ENCODE peak calls at places on chromosomes 16 and 17, in seven cellular contexts. N, P, U, K, I, F and S are unnamed samples.

GRCh38 chr17:36647598-36647997 is 46.2 kb downstream of the MRM1 start:
- DNase-seq in N (peak), P (no peak), U (no peak), K (no peak), I (no peak), F (no peak), S (no peak)

GRCh38 chr16:66741131-66741900 is 10.1 kb downstream of the DYNC1LI2 start:
- DNase-seq in N (no peak), P (no peak), U (no peak), K (peak), I (peak), F (peak), S (no peak)

GRCh38 chr16:85453179-85453678 is 159.9 kb upstream of the GSE1 start:
- DNase-seq in N (no peak), P (no peak), U (no peak), K (no peak), I (no peak), F (no peak), S (no peak)

GRCh38 chr17:78252111-78252634 is 20.7 kb downstream of the TMEM235 start:
- DNase-seq in N (no peak), P (peak), U (peak), K (no peak), I (no peak), F (no peak), S (peak)

GRCh38 chr17:58513913-58514794 is at the start of gene MTMR4:
- DNase-seq in N (peak), P (peak), U (peak), K (peak), I (peak), F (peak), S (peak)

GRCh38 chr16:89689142-89689541 is 2.7 kb downstream of the CDK10 start:
- DNase-seq in N (no peak), P (no peak), U (no peak), K (no peak), I (no peak), F (no peak), S (no peak)

GRCh38 chr16:82524939-82525338 is 101.8 kb upstream of the CDH13 start:
- DNase-seq in N (no peak), P (no peak), U (no peak), K (no peak), I (no peak), F (no peak), S (no peak)

GRCh38 chr17:79042421-79043190 is 18.6 kb downstream of the C1QTNF1 start:
- DNase-seq in N (peak), P (peak), U (peak), K (peak), I (no peak), F (no peak), S (peak)

GRCh38 chr17:1928976-1929375 is 96.2 kb downstream of the RTN4RL1 start:
- DNase-seq in N (no peak), P (no peak), U (no peak), K (no peak), I (no peak), F (no peak), S (no peak)

GRCh38 chr16:14278749-14279148 is 207.6 kb downstream of the MRTFB start:
- DNase-seq in N (no peak), P (no peak), U (no peak), K (no peak), I (no peak), F (no peak), S (no peak)

GRCh38 chr16:30903596-30903995 is 7.2 kb downstream of the CTF1 start:
- DNase-seq in N (no peak), P (peak), U (no peak), K (no peak), I (no peak), F (no peak), S (no peak)

GRCh38 chr17:73474370-73474988 is 162.7 kb upstream of the CDC42EP4 start:
- DNase-seq in N (no peak), P (no peak), U (no peak), K (peak), I (no peak), F (no peak), S (no peak)

GRCh38 chr17:65633988-65634387 is 72.5 kb upstream of the AXIN2 start:
- DNase-seq in N (no peak), P (no peak), U (no peak), K (no peak), I (no peak), F (no peak), S (no peak)

GRCh38 chr17:74389937-74390679 is 22.8 kb downstream of the GPR142 start:
- DNase-seq in N (no peak), P (no peak), U (no peak), K (no peak), I (no peak), F (no peak), S (no peak)